ENCODE peak calls at places on chromosomes 7 and 10, in seven cellular contexts. K is HEK293T; Y is activated naive CD8-positive, alpha-beta T cell treated with anti-CD3 and anti-CD28 coated beads for 36 hours; L is lower lobe of right lung; C is A549; A is neural crest cell; R is HL-60. G is an unnamed sample.

GRCh38 chr10:81473755-81474154 is 401.2 kb upstream of the NRG3 start:
- DNase-seq in L (no peak), K (no peak), A (no peak), C (no peak), R (no peak), Y (no peak), G (no peak)

GRCh38 chr10:11849908-11850307 is 26.8 kb downstream of the PROSER2 start:
- DNase-seq in C (no peak), Y (no peak), A (no peak), R (peak; percentile 89), K (no peak), L (peak; percentile 60), G (no peak)

GRCh38 chr7:150734293-150734692 is 2.9 kb upstream of the GIMAP5 start:
- DNase-seq in Y (no peak), A (no peak), K (no peak), C (no peak), R (no peak), L (no peak), G (no peak)

GRCh38 chr10:73850863-73851461 is 23.4 kb downstream of the CAMK2G start:
- DNase-seq in K (no peak), L (peak; percentile 81), A (no peak), R (peak; percentile 57), C (no peak), Y (no peak), G (peak; percentile 39)

GRCh38 chr7:50412958-50413357 is 37.2 kb downstream of the FIGNL1 start:
- DNase-seq in A (no peak), K (no peak), R (no peak), C (no peak), L (no peak), Y (no peak), G (no peak)

GRCh38 chr10:95566121-95566520 is 5.0 kb upstream of the SORBS1 start:
- DNase-seq in R (no peak), C (no peak), Y (no peak), K (no peak), A (no peak), L (no peak), G (no peak)

GRCh38 chr10:89301721-89302445 is at the start of gene IFIT2:
- DNase-seq in R (peak; percentile 56), L (no peak), A (no peak), K (peak; percentile 31), Y (no peak), C (peak; percentile 37), G (no peak)

GRCh38 chr7:133313575-133313974 is 60.7 kb downstream of the EXOC4 start:
- DNase-seq in A (no peak), Y (no peak), K (no peak), C (no peak), L (no peak), R (no peak), G (no peak)

GRCh38 chr10:110226926-110227641 is 19.7 kb downstream of the MXI1 start:
- DNase-seq in Y (peak; percentile 58), K (peak; percentile 84), A (no peak), L (peak; percentile 85), R (peak; percentile 84), C (no peak), G (peak; percentile 38)

GRCh38 chr7:150439926-150440325 is 10.5 kb upstream of the GIMAP8 start:
- DNase-seq in A (no peak), Y (no peak), R (no peak), K (no peak), L (no peak), C (no peak), G (no peak)

GRCh38 chr7:48309720-48310119 is 138.5 kb downstream of the ABCA13 start:
- DNase-seq in R (no peak), L (no peak), K (no peak), C (no peak), A (no peak), Y (no peak), G (no peak)

GRCh38 chr7:39709768-39710291 is 86.5 kb downstream of the RALA start:
- DNase-seq in L (no peak), K (peak; percentile 17), R (no peak), A (no peak), C (no peak), Y (no peak), G (no peak)

GRCh38 chr10:26755443-26755903 is 58.0 kb downstream of the PDSS1 start:
- DNase-seq in R (peak; percentile 18), K (peak; percentile 13), C (peak; percentile 35), A (no peak), Y (no peak), L (no peak), G (no peak)

GRCh38 chr7:88465586-88465985 is 158.9 kb upstream of the STEAP4 start:
- DNase-seq in R (no peak), C (no peak), A (no peak), Y (no peak), K (no peak), L (no peak), G (no peak)

GRCh38 chr10:132981746-132982145 is 39.4 kb upstream of the CFAP46 start:
- DNase-seq in L (peak; percentile 39), A (no peak), C (no peak), R (no peak), Y (no peak), K (no peak), G (no peak)

GRCh38 chr7:15860264-15860949 is 173.9 kb upstream of the MEOX2 start:
- DNase-seq in K (no peak), R (no peak), Y (no peak), A (no peak), C (no peak), L (no peak), G (no peak)

GRCh38 chr10:1378473-1378872 is 322.3 kb downstream of the WDR37 start:
- DNase-seq in K (no peak), R (no peak), L (no peak), A (no peak), C (no peak), Y (no peak), G (no peak)

GRCh38 chr10:102140913-102141540 is 8.2 kb downstream of the PPRC1 start:
- DNase-seq in R (no peak), Y (no peak), A (no peak), L (no peak), K (no peak), C (no peak), G (no peak)

GRCh38 chr7:100588438-100588837 is 2.3 kb downstream of the FBXO24 start:
- DNase-seq in Y (no peak), R (peak; percentile 33), K (no peak), C (peak; percentile 45), A (no peak), L (no peak), G (no peak)

GRCh38 chr10:76433161-76434005 is 1002.0 kb downstream of the LRMDA start:
- DNase-seq in L (peak; percentile 63), K (no peak), R (no peak), Y (no peak), C (no peak), A (no peak), G (peak; percentile 67)

GRCh38 chr7:106840342-106840741 is 24.7 kb upstream of the PIK3CG start:
- DNase-seq in Y (no peak), C (no peak), L (no peak), A (no peak), K (no peak), R (no peak), G (peak; percentile 12)

GRCh38 chr10:94129393-94130130 is 135.8 kb downstream of the PLCE1 start:
- DNase-seq in L (no peak), C (peak; percentile 38), K (no peak), R (no peak), A (no peak), Y (no peak), G (no peak)

GRCh38 chr7:141674702-141675101 is 27.3 kb downstream of the DENND11 start:
- DNase-seq in R (no peak), A (peak; percentile 34), K (peak; percentile 53), C (no peak), L (no peak), Y (peak; percentile 11), G (peak; percentile 37)

GRCh38 chr7:108418941-108419340 is 37.3 kb downstream of the NRCAM start:
- DNase-seq in R (peak; percentile 2), L (no peak), K (no peak), A (no peak), Y (no peak), C (no peak), G (no peak)

GRCh38 chr10:46236941-46237681 is 49.7 kb upstream of the ANTXRL start:
- DNase-seq in C (no peak), A (no peak), K (no peak), Y (no peak), L (no peak), R (no peak), G (no peak)

GRCh38 chr7:90271753-90272152 is 26.8 kb downstream of the CFAP69 start:
- DNase-seq in C (no peak), Y (no peak), K (no peak), L (no peak), R (no peak), A (no peak), G (no peak)

GRCh38 chr7:55063036-55063435 is 44.2 kb downstream of the EGFR start:
- DNase-seq in K (no peak), A (no peak), L (no peak), R (no peak), C (no peak), Y (no peak), G (no peak)

GRCh38 chr7:3961857-3962503 is 660.9 kb downstream of the SDK1 start:
- DNase-seq in C (no peak), R (no peak), L (no peak), A (no peak), K (no peak), Y (no peak), G (no peak)

GRCh38 chr7:24764972-24765744 is 7.9 kb upstream of the GSDME start:
- DNase-seq in Y (no peak), L (no peak), C (no peak), K (no peak), R (peak; percentile 34), A (no peak), G (no peak)

GRCh38 chr10:12656518-12657142 is 307.3 kb downstream of the CAMK1D start:
- DNase-seq in R (peak; percentile 1), C (peak; percentile 77), L (no peak), K (peak; percentile 45), Y (no peak), A (no peak), G (peak; percentile 32)

GRCh38 chr7:35436452-35436851 is 182.6 kb upstream of the TBX20 start:
- DNase-seq in K (no peak), R (no peak), Y (no peak), L (no peak), A (no peak), C (no peak), G (no peak)

GRCh38 chr10:11177926-11178453 is 160.3 kb downstream of the CELF2 start:
- DNase-seq in L (peak; percentile 51), C (no peak), A (no peak), R (no peak), K (no peak), Y (no peak), G (no peak)

GRCh38 chr10:119360181-119360921 is 153.0 kb downstream of the GRK5 start:
- DNase-seq in A (no peak), L (no peak), K (peak; percentile 38), R (peak; percentile 11), Y (no peak), C (peak; percentile 39), G (no peak)

GRCh38 chr7:74481458-74482324 is 28.0 kb downstream of the GTF2IRD1 start:
- DNase-seq in K (no peak), A (no peak), L (no peak), R (no peak), Y (no peak), C (peak; percentile 63), G (no peak)

GRCh38 chr7:34677491-34677890 is 19.5 kb downstream of the NPSR1 start:
- DNase-seq in L (no peak), C (no peak), A (no peak), K (no peak), Y (no peak), R (no peak), G (no peak)

GRCh38 chr10:6086375-6087233 is 2.2 kb upstream of the RBM17 start:
- DNase-seq in R (peak; percentile 74), C (peak; percentile 93), A (peak; percentile 77), K (peak; percentile 72), L (peak; percentile 92), Y (peak; percentile 88), G (peak; percentile 90)